ENCODE peak calls at places on chromosomes 12 and 14, in eight cellular contexts. One of them, this sample, is unnamed.
A peak's percentile ranks its signal among the peaks of the same experiment; 100 is the strongest.

GRCh38 chr14:72479471-72479931 is 414.4 kb downstream of the DPF3 start:
- DNase-seq in WTC11: no peak
- DNase-seq in A549: no peak
- DNase-seq in GM12878: peak; percentile 75
- DNase-seq in HepG2: no peak
- DNase-seq in K562: peak; percentile 31
- DNase-seq in SK-N-SH: no peak
- DNase-seq in H1: no peak
- DNase-seq in this sample: peak; percentile 4

GRCh38 chr14:72098202-72098601 is 166.0 kb downstream of the RGS6 start:
- DNase-seq in WTC11: no peak
- DNase-seq in A549: no peak
- DNase-seq in GM12878: no peak
- DNase-seq in HepG2: no peak
- DNase-seq in K562: no peak
- DNase-seq in SK-N-SH: no peak
- DNase-seq in H1: no peak
- DNase-seq in this sample: no peak

GRCh38 chr12:10235761-10236631 is 23.3 kb downstream of the GABARAPL1 start:
- DNase-seq in WTC11: no peak
- DNase-seq in A549: peak; percentile 38
- DNase-seq in GM12878: no peak
- DNase-seq in HepG2: peak; percentile 17
- DNase-seq in K562: peak; percentile 41
- DNase-seq in SK-N-SH: peak; percentile 58
- DNase-seq in H1: no peak
- DNase-seq in this sample: peak; percentile 44

GRCh38 chr12:99381992-99382391 is 265.6 kb upstream of the GARIN6 start:
- DNase-seq in WTC11: no peak
- DNase-seq in A549: no peak
- DNase-seq in GM12878: peak; percentile 73
- DNase-seq in HepG2: no peak
- DNase-seq in K562: no peak
- DNase-seq in SK-N-SH: no peak
- DNase-seq in H1: no peak
- DNase-seq in this sample: no peak

GRCh38 chr12:129119537-129119936 is 266.3 kb downstream of the GLT1D1 start:
- DNase-seq in WTC11: no peak
- DNase-seq in A549: no peak
- DNase-seq in GM12878: no peak
- DNase-seq in HepG2: no peak
- DNase-seq in K562: no peak
- DNase-seq in SK-N-SH: no peak
- DNase-seq in H1: no peak
- DNase-seq in this sample: no peak

GRCh38 chr12:57611116-57611809 is at the start of gene ARHGEF25:
- DNase-seq in WTC11: peak; percentile 73
- DNase-seq in A549: peak; percentile 84
- DNase-seq in GM12878: no peak
- DNase-seq in HepG2: peak; percentile 41
- DNase-seq in K562: peak; percentile 83
- DNase-seq in SK-N-SH: peak; percentile 97
- DNase-seq in H1: no peak
- DNase-seq in this sample: peak; percentile 53

GRCh38 chr12:38892090-38892786 is 13.2 kb downstream of the CPNE8 start:
- DNase-seq in WTC11: no peak
- DNase-seq in A549: peak; percentile 54
- DNase-seq in GM12878: no peak
- DNase-seq in HepG2: peak; percentile 92
- DNase-seq in K562: peak; percentile 6
- DNase-seq in SK-N-SH: no peak
- DNase-seq in H1: no peak
- DNase-seq in this sample: no peak

GRCh38 chr12:100656806-100657205 is 83.3 kb downstream of the GAS2L3 start:
- DNase-seq in WTC11: no peak
- DNase-seq in A549: no peak
- DNase-seq in GM12878: no peak
- DNase-seq in HepG2: no peak
- DNase-seq in K562: no peak
- DNase-seq in SK-N-SH: no peak
- DNase-seq in H1: no peak
- DNase-seq in this sample: no peak

GRCh38 chr12:2813573-2814185 is 1.2 kb downstream of the ITFG2 start:
- DNase-seq in WTC11: peak; percentile 54
- DNase-seq in A549: peak; percentile 69
- DNase-seq in GM12878: no peak
- DNase-seq in HepG2: peak; percentile 69
- DNase-seq in K562: peak; percentile 79
- DNase-seq in SK-N-SH: peak; percentile 78
- DNase-seq in H1: no peak
- DNase-seq in this sample: peak; percentile 69

GRCh38 chr14:63431466-63431865 is 111.7 kb downstream of the PPP2R5E start:
- DNase-seq in WTC11: no peak
- DNase-seq in A549: no peak
- DNase-seq in GM12878: no peak
- DNase-seq in HepG2: no peak
- DNase-seq in K562: no peak
- DNase-seq in SK-N-SH: no peak
- DNase-seq in H1: no peak
- DNase-seq in this sample: no peak

GRCh38 chr14:81206115-81206514 is 14.6 kb downstream of the GTF2A1 start:
- DNase-seq in WTC11: no peak
- DNase-seq in A549: no peak
- DNase-seq in GM12878: no peak
- DNase-seq in HepG2: peak; percentile 3
- DNase-seq in K562: no peak
- DNase-seq in SK-N-SH: no peak
- DNase-seq in H1: no peak
- DNase-seq in this sample: peak; percentile 54

GRCh38 chr12:109200825-109201495 is 84.6 kb downstream of the ACACB start:
- DNase-seq in WTC11: no peak
- DNase-seq in A549: no peak
- DNase-seq in GM12878: no peak
- DNase-seq in HepG2: no peak
- DNase-seq in K562: no peak
- DNase-seq in SK-N-SH: no peak
- DNase-seq in H1: no peak
- DNase-seq in this sample: no peak

GRCh38 chr12:31230004-31230403 is 95.9 kb downstream of the SINHCAF start:
- DNase-seq in WTC11: no peak
- DNase-seq in A549: no peak
- DNase-seq in GM12878: no peak
- DNase-seq in HepG2: no peak
- DNase-seq in K562: no peak
- DNase-seq in SK-N-SH: no peak
- DNase-seq in H1: no peak
- DNase-seq in this sample: no peak

GRCh38 chr14:78342879-78343278 is 172.7 kb downstream of the NRXN3 start:
- DNase-seq in WTC11: no peak
- DNase-seq in A549: no peak
- DNase-seq in GM12878: no peak
- DNase-seq in HepG2: no peak
- DNase-seq in K562: no peak
- DNase-seq in SK-N-SH: no peak
- DNase-seq in H1: no peak
- DNase-seq in this sample: no peak

GRCh38 chr12:46266382-46266791 is 2.5 kb downstream of the SLC38A1 start:
- DNase-seq in WTC11: no peak
- DNase-seq in A549: peak; percentile 41
- DNase-seq in GM12878: no peak
- DNase-seq in HepG2: no peak
- DNase-seq in K562: peak; percentile 67
- DNase-seq in SK-N-SH: peak; percentile 41
- DNase-seq in H1: no peak
- DNase-seq in this sample: peak; percentile 61

GRCh38 chr14:32507029-32507984 is 178.2 kb downstream of the AKAP6 start:
- DNase-seq in WTC11: no peak
- DNase-seq in A549: peak; percentile 7
- DNase-seq in GM12878: no peak
- DNase-seq in HepG2: no peak
- DNase-seq in K562: peak; percentile 1
- DNase-seq in SK-N-SH: no peak
- DNase-seq in H1: no peak
- DNase-seq in this sample: peak; percentile 90

GRCh38 chr12:24172773-24173447 is 223.4 kb upstream of the SOX5 start:
- DNase-seq in WTC11: no peak
- DNase-seq in A549: no peak
- DNase-seq in GM12878: peak; percentile 20
- DNase-seq in HepG2: no peak
- DNase-seq in K562: no peak
- DNase-seq in SK-N-SH: no peak
- DNase-seq in H1: no peak
- DNase-seq in this sample: no peak

GRCh38 chr14:99129211-99129696 is 142.7 kb downstream of the BCL11B start:
- DNase-seq in WTC11: no peak
- DNase-seq in A549: no peak
- DNase-seq in GM12878: no peak
- DNase-seq in HepG2: no peak
- DNase-seq in K562: no peak
- DNase-seq in SK-N-SH: no peak
- DNase-seq in H1: no peak
- DNase-seq in this sample: no peak

GRCh38 chr14:100274250-100274649 is 32.0 kb downstream of the SLC25A29 start:
- DNase-seq in WTC11: no peak
- DNase-seq in A549: no peak
- DNase-seq in GM12878: no peak
- DNase-seq in HepG2: no peak
- DNase-seq in K562: no peak
- DNase-seq in SK-N-SH: no peak
- DNase-seq in H1: no peak
- DNase-seq in this sample: no peak
- TF ChIP-seq USF2 in WTC11: no peak
- TF ChIP-seq USF2 in A549: no peak
- TF ChIP-seq USF2 in GM12878: no peak
- TF ChIP-seq USF2 in HepG2: no peak
- TF ChIP-seq USF2 in K562: no peak
- TF ChIP-seq USF2 in SK-N-SH: no peak
- TF ChIP-seq USF2 in H1: no peak
- TF ChIP-seq USF2 in this sample: no peak

DNA sequence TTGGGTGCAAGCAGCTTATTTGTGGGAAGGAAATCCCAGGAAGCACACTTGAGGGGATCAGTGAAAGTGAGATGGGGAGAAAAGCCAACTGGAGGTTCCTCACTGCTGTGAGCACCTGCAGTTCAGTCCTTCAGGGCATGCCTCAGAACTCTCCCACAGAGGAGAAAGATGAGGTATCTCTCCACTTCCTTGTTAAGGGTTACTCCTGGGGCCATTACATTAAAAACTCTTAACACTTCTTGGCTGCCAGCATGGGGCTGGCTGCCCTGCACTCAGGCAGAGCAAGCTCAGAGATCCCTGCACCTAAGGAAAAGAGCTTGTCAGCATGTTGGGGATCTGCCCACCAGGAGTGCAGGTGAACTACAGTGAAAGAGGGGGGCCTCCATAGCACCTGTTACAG is 28.8 kb downstream of the FERMT2 start:
- DNase-seq in WTC11: no peak
- DNase-seq in A549: no peak
- DNase-seq in GM12878: no peak
- DNase-seq in HepG2: no peak
- DNase-seq in K562: no peak
- DNase-seq in SK-N-SH: no peak
- DNase-seq in H1: no peak
- DNase-seq in this sample: no peak
- TF ChIP-seq USF2 in WTC11: no peak
- TF ChIP-seq USF2 in A549: no peak
- TF ChIP-seq USF2 in GM12878: no peak
- TF ChIP-seq USF2 in HepG2: no peak
- TF ChIP-seq USF2 in K562: no peak
- TF ChIP-seq USF2 in SK-N-SH: no peak
- TF ChIP-seq USF2 in H1: no peak
- TF ChIP-seq USF2 in this sample: no peak

DNA sequence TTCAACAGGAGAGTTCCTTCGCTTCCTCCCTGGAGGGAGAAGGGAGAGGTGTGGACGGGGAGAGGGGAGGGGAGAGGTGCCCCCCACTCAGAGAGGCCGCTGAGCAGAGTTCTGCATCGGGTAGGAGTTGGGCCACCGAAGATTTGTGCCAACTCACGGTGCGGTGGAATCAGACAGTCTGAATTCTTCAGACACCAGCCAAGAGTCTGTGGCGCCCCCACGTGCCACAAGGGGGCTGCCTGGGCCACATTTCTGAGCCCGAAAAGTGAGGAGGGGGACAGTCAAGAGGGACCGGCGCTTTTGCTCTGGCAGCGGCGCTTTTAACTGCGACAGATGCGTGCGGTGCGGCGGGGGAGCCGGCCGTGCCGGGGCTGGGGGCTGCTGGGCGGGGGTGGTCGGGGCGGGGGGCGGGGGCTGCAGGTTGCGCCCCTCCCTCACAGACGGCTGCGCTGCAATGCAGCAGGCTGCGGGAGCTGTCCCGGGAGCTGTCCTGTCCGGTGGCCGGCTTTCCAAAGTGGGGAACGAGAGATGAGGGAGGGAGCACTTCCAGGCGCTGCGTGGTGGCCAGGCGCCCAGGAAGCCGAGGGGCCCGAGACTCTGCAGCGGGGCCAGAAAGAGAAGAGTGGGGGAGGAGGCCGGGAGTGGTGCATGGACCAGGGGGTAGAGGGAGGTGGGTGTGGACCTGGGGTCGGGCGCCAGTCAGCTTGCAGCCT is 941 bp upstream of the RTL1 start:
- DNase-seq in WTC11: peak; percentile 75
- DNase-seq in A549: no peak
- DNase-seq in GM12878: no peak
- DNase-seq in HepG2: no peak
- DNase-seq in K562: peak; percentile 16
- DNase-seq in SK-N-SH: peak; percentile 83
- DNase-seq in H1: no peak
- DNase-seq in this sample: no peak
- TF ChIP-seq USF2 in WTC11: no peak
- TF ChIP-seq USF2 in A549: no peak
- TF ChIP-seq USF2 in GM12878: no peak
- TF ChIP-seq USF2 in HepG2: no peak
- TF ChIP-seq USF2 in K562: no peak
- TF ChIP-seq USF2 in SK-N-SH: no peak
- TF ChIP-seq USF2 in H1: no peak
- TF ChIP-seq USF2 in this sample: no peak

GRCh38 chr12:52682938-52683574 is 2.8 kb upstream of the KRT1 start:
- DNase-seq in WTC11: no peak
- DNase-seq in A549: no peak
- DNase-seq in GM12878: no peak
- DNase-seq in HepG2: no peak
- DNase-seq in K562: no peak
- DNase-seq in SK-N-SH: no peak
- DNase-seq in H1: no peak
- DNase-seq in this sample: no peak

GRCh38 chr12:52679875-52680274 is 332 bp downstream of the KRT1 start:
- DNase-seq in WTC11: no peak
- DNase-seq in A549: no peak
- DNase-seq in GM12878: no peak
- DNase-seq in HepG2: no peak
- DNase-seq in K562: no peak
- DNase-seq in SK-N-SH: no peak
- DNase-seq in H1: no peak
- DNase-seq in this sample: no peak

GRCh38 chr12:52680363-52680762 is at the start of gene KRT1:
- DNase-seq in WTC11: no peak
- DNase-seq in A549: no peak
- DNase-seq in GM12878: no peak
- DNase-seq in HepG2: no peak
- DNase-seq in K562: no peak
- DNase-seq in SK-N-SH: no peak
- DNase-seq in H1: no peak
- DNase-seq in this sample: no peak

GRCh38 chr12:52682381-52682660 is 2.1 kb upstream of the KRT1 start:
- DNase-seq in WTC11: no peak
- DNase-seq in A549: no peak
- DNase-seq in GM12878: no peak
- DNase-seq in HepG2: no peak
- DNase-seq in K562: no peak
- DNase-seq in SK-N-SH: no peak
- DNase-seq in H1: no peak
- DNase-seq in this sample: no peak

GRCh38 chr12:52681551-52682380 is 1.6 kb upstream of the KRT1 start:
- DNase-seq in WTC11: no peak
- DNase-seq in A549: no peak
- DNase-seq in GM12878: no peak
- DNase-seq in HepG2: no peak
- DNase-seq in K562: no peak
- DNase-seq in SK-N-SH: no peak
- DNase-seq in H1: no peak
- DNase-seq in this sample: no peak
- TF ChIP-seq USF2 in WTC11: no peak
- TF ChIP-seq USF2 in A549: no peak
- TF ChIP-seq USF2 in GM12878: no peak
- TF ChIP-seq USF2 in HepG2: no peak
- TF ChIP-seq USF2 in K562: no peak
- TF ChIP-seq USF2 in SK-N-SH: no peak
- TF ChIP-seq USF2 in H1: no peak
- TF ChIP-seq USF2 in this sample: no peak